ENCODE peak calls at places on chromosomes 3 and 15, in seven cellular contexts. Y is prostate gland, Q is coronary artery, L is transverse colon, R is astrocyte of the cerebellum, Z is sigmoid colon, D is A549. U is an unnamed sample.

GRCh38 chr15:80694624-80695098 is 449 bp upstream of the ABHD17C start:
- DNase-seq in Y (no peak), Q (no peak), R (no peak), L (peak; percentile 59), Z (no peak), D (peak; percentile 29), U (peak; percentile 55)

GRCh38 chr3:124630994-124631393 is 99.3 kb upstream of the UMPS start:
- DNase-seq in R (no peak), Z (no peak), Q (no peak), Y (no peak), L (no peak), D (no peak), U (no peak)

GRCh38 chr3:22922317-22922716 is 280.8 kb upstream of the UBE2E2 start:
- DNase-seq in Y (no peak), D (peak; percentile 18), Z (no peak), L (no peak), Q (no peak), R (no peak), U (peak; percentile 35)

GRCh38 chr3:101171797-101172196 is 148.6 kb downstream of the IMPG2 start:
- DNase-seq in D (no peak), Z (no peak), Y (no peak), Q (no peak), L (no peak), R (no peak), U (no peak)

GRCh38 chr15:101307897-101308603 is 13.0 kb upstream of the SNRPA1 start:
- DNase-seq in Y (no peak), D (no peak), Q (no peak), Z (peak; percentile 55), R (no peak), L (peak; percentile 1), U (no peak)

GRCh38 chr3:106821801-106822200 is 555.4 kb upstream of the CCDC54 start:
- DNase-seq in L (no peak), D (no peak), Y (no peak), R (no peak), Z (no peak), Q (no peak), U (no peak)

GRCh38 chr15:97759363-97759762 is 201.1 kb upstream of the ARRDC4 start:
- DNase-seq in D (no peak), Z (no peak), R (peak; percentile 50), Y (no peak), Q (no peak), L (no peak), U (peak; percentile 31)

GRCh38 chr3:72086051-72086711 is 301.2 kb upstream of the PROK2 start:
- DNase-seq in Y (no peak), Z (no peak), Q (no peak), R (no peak), D (no peak), L (no peak), U (no peak)

GRCh38 chr3:162719684-162720341 is 1223.2 kb downstream of the OTOL1 start:
- DNase-seq in Q (no peak), Y (no peak), R (peak; percentile 89), L (no peak), D (peak; percentile 83), Z (no peak), U (peak; percentile 97)

GRCh38 chr3:156471431-156471830 is 83.5 kb downstream of the SSR3 start:
- DNase-seq in R (no peak), Y (no peak), L (no peak), D (no peak), Z (no peak), Q (no peak), U (peak; percentile 25)

GRCh38 chr3:25474000-25474399 is 45.9 kb downstream of the RARB start:
- DNase-seq in D (no peak), Z (no peak), R (no peak), Q (no peak), Y (no peak), L (no peak), U (peak; percentile 19)

GRCh38 chr3:25472747-25473146 is 44.7 kb downstream of the RARB start:
- DNase-seq in Z (no peak), L (no peak), Q (no peak), D (no peak), Y (no peak), R (no peak), U (no peak)

GRCh38 chr3:25472153-25472552 is 44.1 kb downstream of the RARB start:
- DNase-seq in Y (no peak), L (no peak), D (no peak), Q (no peak), Z (no peak), R (no peak), U (no peak)

GRCh38 chr3:25471081-25471768 is 43.2 kb downstream of the RARB start:
- DNase-seq in Q (no peak), L (no peak), Y (no peak), Z (no peak), D (no peak), R (no peak), U (peak; percentile 38)

DNA sequence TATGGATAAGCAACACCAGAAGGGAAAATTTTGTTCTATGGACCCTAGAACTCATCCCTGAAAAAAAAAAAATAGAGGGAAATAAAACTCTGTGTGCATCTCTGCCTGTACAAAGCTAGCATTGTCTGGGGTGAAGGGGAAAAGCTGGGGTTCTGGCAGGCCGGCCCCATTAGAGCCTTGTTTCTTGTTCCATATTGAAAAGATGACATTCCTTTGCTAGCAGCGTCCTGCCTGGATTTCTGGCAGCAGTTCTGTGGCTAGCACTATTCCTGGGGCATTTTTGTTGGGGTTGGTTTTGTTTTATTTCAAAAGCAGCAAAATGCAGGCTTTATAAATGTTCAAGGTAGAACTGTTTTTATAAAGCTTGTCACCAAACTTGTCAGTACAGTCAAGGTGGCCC is 45.2 kb downstream of the RARB start:
- DNase-seq in Q (no peak), Y (peak; percentile 31), R (no peak), Z (peak; percentile 69), L (no peak), D (no peak), U (no peak)
- H3K4me3 ChIP-seq in Q (no peak overlapping the region), Y (no peak overlapping the region), R (no peak overlapping the region), Z (no peak overlapping the region), L (no peak overlapping the region), D (no peak overlapping the region), U (no peak overlapping the region)

DNA sequence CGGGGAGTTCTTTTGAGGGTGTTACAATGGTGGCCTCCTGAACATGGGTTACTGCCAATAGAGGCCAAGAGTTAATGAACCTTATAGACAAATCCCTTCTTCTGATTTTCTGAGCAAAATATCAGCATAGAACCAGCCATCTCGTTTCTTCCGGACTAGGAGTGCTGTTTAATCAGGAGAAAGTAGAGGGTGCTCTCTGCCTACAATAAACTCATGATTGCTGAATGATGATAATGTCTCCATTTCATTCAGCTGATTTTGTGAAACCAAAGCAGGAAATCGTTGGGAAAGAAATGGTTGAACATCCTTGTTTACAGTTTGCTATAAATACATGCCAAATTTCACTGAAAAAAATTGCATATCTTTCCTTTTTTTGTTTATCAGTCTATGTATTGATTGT is 142.8 kb upstream of the PLSCR5 start:
- DNase-seq in Z (no peak), L (no peak), Q (no peak), D (peak; percentile 10), Y (no peak), R (peak; percentile 29), U (peak; percentile 75)
- TF ChIP-seq CTCF in Z (peak; percentile 31), L (no peak), Q (no peak), D (no peak), Y (no peak), R (peak; percentile 55), U (peak; percentile 42)

GRCh38 chr15:91032919-91033803 is 10.8 kb upstream of the VPS33B start:
- DNase-seq in L (peak; percentile 88), Z (no peak), Q (no peak), Y (peak; percentile 64), R (no peak), D (peak; percentile 73), U (peak; percentile 25)
- H3K4me3 ChIP-seq in L (no peak overlapping the region), Z (no peak overlapping the region), Q (no peak overlapping the region), Y (no peak overlapping the region), R (no peak overlapping the region), D (no peak overlapping the region), U (no peak overlapping the region)

DNA sequence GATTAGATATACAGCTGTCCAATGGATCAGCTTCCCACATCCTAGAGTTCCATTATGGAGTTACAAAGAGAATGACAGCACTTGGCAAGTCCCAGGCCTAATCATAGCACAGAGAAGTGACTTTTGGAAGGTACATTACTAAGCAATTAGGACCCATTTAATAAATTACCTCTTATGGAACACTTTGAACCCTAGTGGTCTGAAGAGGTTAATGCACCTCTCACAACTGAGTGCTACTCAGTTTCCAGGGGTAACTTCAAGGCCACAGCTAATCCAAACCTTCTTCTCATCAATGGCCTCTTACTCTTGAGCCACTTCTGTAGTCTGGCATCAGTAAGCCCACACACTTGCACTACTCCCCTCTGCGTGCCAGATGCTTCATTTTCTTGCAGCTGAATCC is 34.9 kb upstream of the MEIS2 start:
- DNase-seq in Y (no peak), Z (no peak), D (no peak), L (no peak), Q (no peak), R (no peak), U (no peak)
- TF ChIP-seq CTCF in Y (no peak), Z (no peak), D (no peak), L (no peak), Q (no peak), R (peak; percentile 38), U (peak; percentile 50)

GRCh38 chr3:42161050-42161935 is 70.1 kb downstream of the TRAK1 start:
- DNase-seq in D (no peak), Q (no peak), Y (no peak), R (no peak), L (no peak), Z (peak; percentile 17), U (peak; percentile 75)

GRCh38 chr3:42159147-42159546 is 68.0 kb downstream of the TRAK1 start:
- DNase-seq in Y (no peak), R (no peak), D (no peak), Z (no peak), L (no peak), Q (no peak), U (no peak)

GRCh38 chr3:42157915-42158538 is 66.9 kb downstream of the TRAK1 start:
- DNase-seq in Z (no peak), Q (no peak), R (no peak), Y (no peak), D (no peak), L (no peak), U (no peak)

GRCh38 chr3:42162462-42162861 is 71.3 kb downstream of the TRAK1 start:
- DNase-seq in L (no peak), Q (no peak), R (no peak), Y (no peak), D (no peak), Z (no peak), U (no peak)

GRCh38 chr3:42159706-42160472 is 68.7 kb downstream of the TRAK1 start:
- DNase-seq in D (peak; percentile 64), Z (peak; percentile 63), Y (peak; percentile 58), Q (no peak), R (no peak), L (peak; percentile 87), U (peak; percentile 35)
- H3K4me3 ChIP-seq in D (peak overlapping the region; percentile 42), Z (no peak overlapping the region), Y (peak overlapping the region; percentile 9), Q (peak overlapping the region; percentile 44), R (peak overlapping the region; percentile 6), L (peak overlapping the region; percentile 44), U (peak overlapping the region; percentile 13)

DNA sequence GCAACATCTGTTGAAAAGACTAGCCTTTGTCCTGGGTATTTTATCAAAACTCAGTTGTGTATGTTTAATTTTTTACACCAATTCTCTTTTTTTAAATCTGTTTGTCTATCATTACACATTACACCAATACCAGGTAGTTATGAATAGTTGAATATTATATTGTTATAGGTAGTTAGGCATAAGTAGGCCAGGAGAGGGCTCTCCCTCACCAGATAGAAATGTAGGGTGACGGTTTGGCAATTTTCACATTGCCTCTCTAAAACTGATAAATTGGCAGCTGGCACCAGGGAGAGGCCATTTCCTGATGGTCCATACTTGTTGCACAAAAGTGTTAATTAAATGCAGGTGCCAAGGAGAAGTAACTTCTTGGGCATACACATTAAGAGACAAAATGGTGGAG is 483.1 kb upstream of the EPHA6 start:
- DNase-seq in Z (no peak), Q (no peak), Y (no peak), R (no peak), L (no peak), D (peak; percentile 12), U (peak; percentile 1)
- TF ChIP-seq CTCF in Z (no peak), Q (no peak), Y (no peak), R (no peak), L (no peak), D (peak; percentile 7), U (no peak)

U was measured in cardiac fibroblast.